ENCODE peak calls at places on chromosomes 16 and 17, in ten cellular contexts. G, Y, D, T, N, A, Z, O, U and V are unnamed samples.

GRCh38 chr16:3819741-3820724 is 60.5 kb downstream of the CREBBP start:
- DNase-seq in O (peak; percentile 83), A (peak; percentile 96), T (peak; percentile 86), G (no peak), D (no peak), Z (no peak), U (no peak), Y (no peak), N (no peak), V (no peak)

GRCh38 chr16:8868272-8869211 is at the start of gene CARHSP1:
- DNase-seq in G (peak; percentile 88), Y (peak; percentile 84), U (peak; percentile 95), N (peak; percentile 94), Z (peak; percentile 72), T (peak; percentile 90), D (peak; percentile 72), A (peak; percentile 92), O (peak; percentile 82), V (peak; percentile 94)

GRCh38 chr16:58280146-58280845 is 14.5 kb downstream of the PRSS54 start:
- DNase-seq in G (no peak), A (no peak), O (no peak), N (no peak), Y (no peak), D (no peak), Z (no peak), T (no peak), U (no peak), V (no peak)

GRCh38 chr17:64496348-64496785 is 487 bp downstream of the POLG2 start:
- DNase-seq in A (peak; percentile 28), T (peak; percentile 38), D (no peak), G (no peak), N (peak; percentile 34), Z (no peak), O (no peak), U (peak; percentile 76), Y (no peak), V (no peak)

GRCh38 chr16:83315271-83315670 is 492.5 kb upstream of the HSBP1 start:
- DNase-seq in D (no peak), G (no peak), U (no peak), N (no peak), T (no peak), A (peak; percentile 59), Z (no peak), O (no peak), Y (no peak), V (no peak)

GRCh38 chr17:59333845-59334244 is 2.4 kb downstream of the YPEL2 start:
- DNase-seq in N (no peak), T (no peak), Y (no peak), O (no peak), G (no peak), D (no peak), Z (no peak), U (no peak), A (no peak), V (no peak)

GRCh38 chr17:47966079-47966519 is 4.8 kb upstream of the CDK5RAP3 start:
- DNase-seq in O (no peak), D (no peak), T (peak; percentile 76), N (no peak), A (no peak), G (no peak), Y (no peak), U (no peak), Z (no peak), V (no peak)

GRCh38 chr16:9422769-9423513 is 331.5 kb downstream of the HAPSTR1 start:
- DNase-seq in Z (no peak), U (no peak), Y (no peak), D (no peak), G (no peak), T (no peak), O (no peak), A (no peak), N (no peak), V (no peak)

GRCh38 chr17:80503921-80504320 is 27.5 kb upstream of the NPTX1 start:
- DNase-seq in D (no peak), N (no peak), A (no peak), Z (no peak), O (no peak), T (no peak), G (no peak), Y (no peak), U (no peak), V (no peak)

GRCh38 chr17:80029235-80029974 is 6.3 kb downstream of the TBC1D16 start:
- DNase-seq in A (peak; percentile 64), G (no peak), Z (no peak), D (no peak), N (no peak), U (no peak), T (peak; percentile 41), O (peak; percentile 97), Y (no peak), V (peak; percentile 91)

GRCh38 chr16:81523387-81524115 is 78.9 kb downstream of the CMIP start:
- DNase-seq in Z (no peak), N (no peak), T (peak; percentile 45), U (no peak), O (peak; percentile 49), Y (no peak), G (no peak), D (no peak), A (peak; percentile 83), V (no peak)

GRCh38 chr16:81610144-81610842 is 165.7 kb downstream of the CMIP start:
- DNase-seq in U (peak; percentile 85), Z (no peak), G (no peak), Y (no peak), O (peak; percentile 66), T (no peak), A (peak; percentile 66), D (no peak), N (no peak), V (peak; percentile 84)

GRCh38 chr17:74937064-74938051 is 1.7 kb downstream of the OTOP3 start:
- DNase-seq in D (no peak), N (no peak), G (peak; percentile 76), T (no peak), A (no peak), Z (no peak), Y (no peak), O (no peak), U (no peak), V (no peak)

GRCh38 chr16:57159447-57159846 is 26.4 kb downstream of the PSME3IP1 start:
- DNase-seq in Z (no peak), G (no peak), D (no peak), A (no peak), U (no peak), O (no peak), T (no peak), Y (no peak), N (no peak), V (no peak)

GRCh38 chr16:14559809-14560227 is 70.2 kb downstream of the PARN start:
- DNase-seq in T (no peak), N (no peak), O (peak; percentile 65), Z (no peak), G (no peak), U (no peak), A (peak; percentile 45), Y (no peak), D (no peak), V (no peak)

GRCh38 chr17:64017381-64017980 is 3.0 kb downstream of the ICAM2 start:
- DNase-seq in N (peak; percentile 40), D (no peak), T (no peak), G (no peak), O (no peak), A (no peak), U (no peak), Y (no peak), Z (no peak), V (no peak)

GRCh38 chr16:79393564-79393963 is 207.0 kb downstream of the MAF start:
- DNase-seq in T (no peak), U (peak; percentile 38), G (no peak), D (no peak), A (no peak), Y (no peak), O (no peak), N (no peak), Z (no peak), V (no peak)

GRCh38 chr16:12901597-12902436 is at the start of gene SHISA9:
- DNase-seq in U (no peak), N (peak; percentile 24), G (no peak), O (no peak), T (no peak), Y (no peak), Z (no peak), A (peak; percentile 11), D (no peak), V (no peak)

GRCh38 chr16:14331020-14331419 is 259.9 kb downstream of the MRTFB start:
- DNase-seq in O (no peak), T (no peak), Y (no peak), U (no peak), A (no peak), N (no peak), G (no peak), Z (no peak), D (no peak), V (no peak)

GRCh38 chr16:56807011-56807675 is 57.9 kb upstream of the SLC12A3 start:
- DNase-seq in O (no peak), T (peak; percentile 6), D (no peak), U (no peak), N (no peak), Y (no peak), Z (no peak), G (no peak), A (peak; percentile 77), V (no peak)

GRCh38 chr16:51151951-51152663 is 1.0 kb upstream of the SALL1 start:
- DNase-seq in N (no peak), G (peak; percentile 94), Y (no peak), D (no peak), Z (no peak), U (peak; percentile 58), T (no peak), A (peak; percentile 51), O (peak; percentile 79), V (no peak)

GRCh38 chr17:38703742-38704644 is 1.1 kb upstream of the MLLT6 start:
- DNase-seq in D (peak; percentile 55), T (peak; percentile 99), N (peak; percentile 91), Y (peak; percentile 88), G (peak; percentile 99), A (no peak), U (peak; percentile 85), Z (no peak), O (peak; percentile 27), V (peak; percentile 83)

GRCh38 chr17:29042026-29042678 is 789 bp upstream of the PIPOX start:
- DNase-seq in Y (no peak), D (no peak), U (no peak), Z (no peak), T (no peak), A (no peak), G (no peak), O (no peak), N (no peak), V (no peak)

GRCh38 chr17:2395258-2396170 is 5.3 kb downstream of the MNT start:
- DNase-seq in Z (no peak), N (no peak), D (no peak), T (peak; percentile 68), U (no peak), A (peak; percentile 65), G (no peak), O (peak; percentile 58), Y (no peak), V (no peak)

GRCh38 chr17:40909755-40910154 is 24.7 kb upstream of the KRT20 start:
- DNase-seq in Y (no peak), U (no peak), D (no peak), N (no peak), Z (no peak), G (no peak), O (peak; percentile 91), T (no peak), A (peak; percentile 93), V (no peak)

GRCh38 chr17:16419074-16419928 is 3.9 kb downstream of the TRPV2 start:
- DNase-seq in D (peak; percentile 27), T (peak; percentile 27), U (no peak), O (peak; percentile 77), Z (no peak), N (peak; percentile 53), G (no peak), Y (peak; percentile 83), A (peak; percentile 94), V (no peak)

GRCh38 chr16:5017678-5017969 is 16.1 kb downstream of the NAGPA start:
- DNase-seq in D (no peak), Y (no peak), U (no peak), N (no peak), G (no peak), T (no peak), A (no peak), Z (no peak), O (no peak), V (no peak)

GRCh38 chr17:58376472-58376921 is 24.5 kb upstream of the SUPT4H1 start:
- DNase-seq in D (no peak), A (no peak), Z (no peak), N (no peak), T (no peak), O (no peak), U (no peak), G (no peak), Y (no peak), V (no peak)